ENCODE peak calls at places on chromosome 9, in nine cellular contexts. O is mammary epithelial cell, D is retinal pigment epithelial cell, B is H9, E is ovary, C is GM20000, Q is neural progenitor cell, K is fibroblast of pulmonary artery, A is heart right ventricle. N is an unnamed sample.

GRCh38 chr9:1495282-1495681 is 445.1 kb downstream of the DMRT2 start:
- DNase-seq in O (no peak), D (no peak), B (no peak), E (no peak), C (no peak), Q (no peak), K (no peak), A (no peak), N (no peak)

GRCh38 chr9:109172935-109173334 is 5.9 kb upstream of the FRRS1L start:
- DNase-seq in O (no peak), D (no peak), B (no peak), E (no peak), C (no peak), Q (no peak), K (no peak), A (no peak), N (no peak)

GRCh38 chr9:82010711-82011110 is 22.1 kb downstream of the SPATA31D1 start:
- DNase-seq in O (peak), D (no peak), B (no peak), E (no peak), C (no peak), Q (no peak), K (no peak), A (no peak), N (no peak)

GRCh38 chr9:72858089-72858912 is 94.6 kb downstream of the ALDH1A1 start:
- DNase-seq in O (no peak), D (no peak), B (no peak), E (peak), C (no peak), Q (peak), K (peak), A (no peak), N (no peak)

GRCh38 chr9:98135558-98135934 is 16.5 kb upstream of the TRIM14 start:
- DNase-seq in O (no peak), D (no peak), B (peak), E (no peak), C (no peak), Q (no peak), K (no peak), A (no peak), N (no peak)

GRCh38 chr9:35026671-35027070 is 37.1 kb downstream of the DNAJB5 start:
- DNase-seq in O (no peak), D (no peak), B (no peak), E (no peak), C (no peak), Q (no peak), K (peak), A (no peak), N (no peak)

GRCh38 chr9:68654075-68654474 is 51.0 kb upstream of the PIP5K1B start:
- DNase-seq in O (no peak), D (no peak), B (no peak), E (no peak), C (no peak), Q (no peak), K (no peak), A (no peak), N (no peak)

GRCh38 chr9:129549684-129550083 is 71.2 kb downstream of the C9orf50 start:
- DNase-seq in O (no peak), D (no peak), B (no peak), E (peak), C (peak), Q (peak), K (peak), A (no peak), N (no peak)

GRCh38 chr9:101376117-101376866 is 8.5 kb downstream of the BAAT start:
- DNase-seq in O (peak), D (no peak), B (no peak), E (no peak), C (no peak), Q (no peak), K (peak), A (no peak), N (no peak)

GRCh38 chr9:123453904-123454321 is 97.9 kb downstream of the CRB2 start:
- DNase-seq in O (no peak), D (no peak), B (no peak), E (no peak), C (no peak), Q (no peak), K (peak), A (peak), N (no peak)

GRCh38 chr9:4973902-4974301 is 11.2 kb upstream of the JAK2 start:
- DNase-seq in O (no peak), D (no peak), B (no peak), E (no peak), C (no peak), Q (no peak), K (peak), A (no peak), N (no peak)

GRCh38 chr9:111825468-111826145 is 30.9 kb upstream of the SHOC1 start:
- DNase-seq in O (peak), D (peak), B (no peak), E (no peak), C (no peak), Q (no peak), K (peak), A (no peak), N (no peak)

GRCh38 chr9:119963258-119963797 is 594.1 kb upstream of the BRINP1 start:
- DNase-seq in O (peak), D (peak), B (peak), E (no peak), C (no peak), Q (peak), K (peak), A (no peak), N (no peak)

GRCh38 chr9:115121140-115121710 is 3.3 kb upstream of the TNC start:
- DNase-seq in O (peak), D (no peak), B (no peak), E (no peak), C (no peak), Q (no peak), K (no peak), A (no peak), N (no peak)

GRCh38 chr9:78786794-78787193 is 489.9 kb downstream of the PSAT1 start:
- DNase-seq in O (peak), D (no peak), B (no peak), E (no peak), C (no peak), Q (no peak), K (peak), A (no peak), N (no peak)

GRCh38 chr9:136566553-136566895 is 20.7 kb upstream of the NOTCH1 start:
- DNase-seq in O (no peak), D (no peak), B (no peak), E (no peak), C (no peak), Q (no peak), K (no peak), A (no peak), N (no peak)

GRCh38 chr9:109167716-109168115 is 667 bp upstream of the FRRS1L start:
- DNase-seq in O (no peak), D (no peak), B (no peak), E (no peak), C (no peak), Q (no peak), K (no peak), A (no peak), N (no peak)

GRCh38 chr9:133517711-133518110 is 7.0 kb downstream of the MYMK start:
- DNase-seq in O (no peak), D (no peak), B (no peak), E (no peak), C (no peak), Q (no peak), K (no peak), A (no peak), N (no peak)

GRCh38 chr9:133375116-133375723 is 640 bp downstream of the SURF4 start:
- DNase-seq in O (peak), D (no peak), B (no peak), E (no peak), C (peak), Q (peak), K (peak), A (no peak), N (peak)

GRCh38 chr9:91917436-91917835 is 32.6 kb downstream of the ROR2 start:
- DNase-seq in O (no peak), D (no peak), B (no peak), E (no peak), C (no peak), Q (no peak), K (no peak), A (no peak), N (no peak)

GRCh38 chr9:81687521-81688261 is 1.7 kb downstream of the TLE1 start:
- DNase-seq in O (peak), D (no peak), B (peak), E (peak), C (peak), Q (peak), K (peak), A (peak), N (peak)

GRCh38 chr9:108476574-108476973 is 379.2 kb downstream of the ACTL7B start:
- DNase-seq in O (no peak), D (no peak), B (no peak), E (no peak), C (no peak), Q (no peak), K (peak), A (no peak), N (no peak)

GRCh38 chr9:92295827-92296258 is 2.3 kb upstream of the IARS1 start:
- DNase-seq in O (no peak), D (no peak), B (no peak), E (no peak), C (no peak), Q (peak), K (no peak), A (no peak), N (no peak)

GRCh38 chr9:81592890-81593271 is 96.5 kb downstream of the TLE1 start:
- DNase-seq in O (no peak), D (no peak), B (no peak), E (peak), C (no peak), Q (no peak), K (no peak), A (peak), N (no peak)

GRCh38 chr9:21060919-21061561 is 16.7 kb downstream of the IFNB1 start:
- DNase-seq in O (no peak), D (no peak), B (no peak), E (no peak), C (peak), Q (no peak), K (no peak), A (no peak), N (no peak)

GRCh38 chr9:35954942-35955546 is 2.9 kb downstream of the OR2S2 start:
- DNase-seq in O (peak), D (peak), B (peak), E (peak), C (peak), Q (peak), K (peak), A (peak), N (peak)

GRCh38 chr9:107999890-108000289 is 510.3 kb upstream of the KLF4 start:
- DNase-seq in O (peak), D (no peak), B (no peak), E (no peak), C (no peak), Q (no peak), K (no peak), A (no peak), N (no peak)

GRCh38 chr9:30075451-30076199 is 2308.8 kb upstream of the ACO1 start:
- DNase-seq in O (peak), D (peak), B (no peak), E (no peak), C (peak), Q (no peak), K (peak), A (no peak), N (peak)

GRCh38 chr9:134968011-134968822 is 50.5 kb upstream of the FCN1 start:
- DNase-seq in O (no peak), D (no peak), B (no peak), E (peak), C (no peak), Q (peak), K (peak), A (no peak), N (no peak)

GRCh38 chr9:80804873-80805272 is 884.5 kb downstream of the TLE1 start:
- DNase-seq in O (no peak), D (no peak), B (no peak), E (no peak), C (no peak), Q (no peak), K (no peak), A (no peak), N (no peak)

GRCh38 chr9:76886318-76886717 is 19.6 kb downstream of the PRUNE2 start:
- DNase-seq in O (no peak), D (no peak), B (no peak), E (no peak), C (no peak), Q (no peak), K (no peak), A (no peak), N (no peak)

GRCh38 chr9:124480621-124480981 is 26.6 kb downstream of the NR5A1 start:
- DNase-seq in O (peak), D (no peak), B (peak), E (no peak), C (peak), Q (peak), K (peak), A (no peak), N (peak)

GRCh38 chr9:127388037-127388855 is 8.7 kb upstream of the SLC2A8 start:
- DNase-seq in O (peak), D (peak), B (no peak), E (no peak), C (peak), Q (no peak), K (peak), A (no peak), N (peak)

GRCh38 chr9:108225371-108225905 is 630.3 kb downstream of the ACTL7B start:
- DNase-seq in O (no peak), D (no peak), B (no peak), E (no peak), C (no peak), Q (no peak), K (no peak), A (no peak), N (no peak)

GRCh38 chr9:23539311-23539710 is 286.7 kb downstream of the ELAVL2 start:
- DNase-seq in O (no peak), D (no peak), B (no peak), E (no peak), C (no peak), Q (peak), K (no peak), A (no peak), N (no peak)

GRCh38 chr9:23537192-23538059 is 288.6 kb downstream of the ELAVL2 start:
- DNase-seq in O (no peak), D (no peak), B (no peak), E (no peak), C (no peak), Q (peak), K (no peak), A (no peak), N (no peak)

GRCh38 chr9:23538060-23538387 is 288.0 kb downstream of the ELAVL2 start:
- DNase-seq in O (no peak), D (no peak), B (no peak), E (no peak), C (no peak), Q (peak), K (no peak), A (no peak), N (no peak)

GRCh38 chr9:23541976-23542375 is 284.1 kb downstream of the ELAVL2 start:
- DNase-seq in O (peak), D (no peak), B (no peak), E (no peak), C (no peak), Q (no peak), K (no peak), A (no peak), N (no peak)

GRCh38 chr9:23538604-23539003 is 287.4 kb downstream of the ELAVL2 start:
- DNase-seq in O (no peak), D (no peak), B (no peak), E (no peak), C (no peak), Q (no peak), K (no peak), A (no peak), N (no peak)
- TF ChIP-seq CTCF in O (no peak), D (no peak), B (no peak), E (no peak), C (no peak), Q (no peak), K (no peak), A (no peak), N (no peak)

GRCh38 chr9:89870207-89870606 is 265.4 kb downstream of the GADD45G start:
- DNase-seq in O (no peak), D (no peak), B (no peak), E (no peak), C (no peak), Q (no peak), K (no peak), A (no peak), N (no peak)
- TF ChIP-seq CTCF in O (no peak), D (no peak), B (no peak), E (no peak), C (no peak), Q (no peak), K (no peak), A (no peak), N (no peak)

GRCh38 chr9:117043159-117043558 is 356.1 kb downstream of the TRIM32 start:
- DNase-seq in O (no peak), D (no peak), B (no peak), E (no peak), C (no peak), Q (no peak), K (no peak), A (no peak), N (no peak)

GRCh38 chr9:117044241-117044640 is 357.1 kb downstream of the TRIM32 start:
- DNase-seq in O (no peak), D (no peak), B (peak), E (no peak), C (no peak), Q (peak), K (no peak), A (no peak), N (no peak)

GRCh38 chr9:117046666-117047327 is 359.7 kb downstream of the TRIM32 start:
- DNase-seq in O (no peak), D (no peak), B (no peak), E (no peak), C (peak), Q (no peak), K (peak), A (no peak), N (peak)
- TF ChIP-seq CTCF in O (peak), D (no peak), B (peak), E (no peak), C (no peak), Q (peak), K (peak), A (no peak), N (no peak)

GRCh38 chr9:16217933-16218830 is 652.3 kb downstream of the BNC2 start:
- DNase-seq in O (no peak), D (no peak), B (no peak), E (no peak), C (no peak), Q (no peak), K (peak), A (no peak), N (no peak)
- TF ChIP-seq CTCF in O (no peak), D (no peak), B (no peak), E (no peak), C (no peak), Q (no peak), K (no peak), A (no peak), N (no peak)

DNA sequence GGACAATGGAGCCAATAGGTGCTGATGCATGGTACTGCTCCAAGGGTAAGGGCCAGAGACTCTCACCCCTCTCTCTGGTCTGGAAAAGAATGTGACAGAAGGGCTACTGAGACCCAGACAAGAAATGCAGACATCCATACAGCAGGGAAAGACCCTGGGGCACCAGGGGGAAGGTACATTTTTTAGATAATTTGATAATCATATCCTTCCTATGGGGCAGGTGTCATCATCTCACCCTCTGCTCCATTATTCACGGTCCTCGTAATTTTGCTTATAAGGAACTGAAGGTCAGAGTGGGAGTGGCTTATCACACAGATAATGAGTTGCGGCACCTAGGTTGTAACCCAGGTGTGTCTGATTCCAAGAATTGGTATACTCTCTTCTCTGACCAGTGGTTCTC is 90.0 kb downstream of the TRIM32 start:
- DNase-seq in O (no peak), D (no peak), B (no peak), E (no peak), C (no peak), Q (no peak), K (no peak), A (no peak), N (no peak)
- TF ChIP-seq CTCF in O (no peak), D (no peak), B (no peak), E (no peak), C (no peak), Q (no peak), K (no peak), A (no peak), N (no peak)

GRCh38 chr9:93830224-93830596 is 124.9 kb downstream of the BARX1 start:
- DNase-seq in O (no peak), D (no peak), B (no peak), E (no peak), C (no peak), Q (no peak), K (no peak), A (no peak), N (no peak)
- TF ChIP-seq CTCF in O (no peak), D (no peak), B (no peak), E (no peak), C (no peak), Q (no peak), K (no peak), A (no peak), N (no peak)

N was measured in GM13976.